ENCODE peak calls at places on chromosomes 12 and 14, in five cellular contexts. One of them, this sample, is unnamed.

GRCh38 chr12:98149270-98149669 is 366.1 kb upstream of the TMPO start:
- DNase-seq in tibial nerve: no peak
- DNase-seq in A549: no peak
- DNase-seq in HepG2: no peak
- DNase-seq in body of pancreas: no peak
- DNase-seq in this sample: no peak

GRCh38 chr12:41073633-41074576 is 114.2 kb upstream of the PDZRN4 start:
- DNase-seq in tibial nerve: no peak
- DNase-seq in A549: no peak
- DNase-seq in HepG2: no peak
- DNase-seq in body of pancreas: no peak
- DNase-seq in this sample: no peak

GRCh38 chr14:60655898-60656754 is 6.8 kb upstream of the SIX1 start:
- DNase-seq in tibial nerve: no peak
- DNase-seq in A549: no peak
- DNase-seq in HepG2: no peak
- DNase-seq in body of pancreas: no peak
- DNase-seq in this sample: peak

GRCh38 chr12:111100554-111100953 is 180.2 kb upstream of the MYL2 start:
- DNase-seq in tibial nerve: no peak
- DNase-seq in A549: no peak
- DNase-seq in HepG2: no peak
- DNase-seq in body of pancreas: no peak
- DNase-seq in this sample: no peak

GRCh38 chr14:100033347-100034052 is 31.7 kb upstream of the EVL start:
- DNase-seq in tibial nerve: no peak
- DNase-seq in A549: no peak
- DNase-seq in HepG2: no peak
- DNase-seq in body of pancreas: no peak
- DNase-seq in this sample: no peak

GRCh38 chr12:121170581-121171260 is 38.0 kb downstream of the P2RX7 start:
- DNase-seq in tibial nerve: no peak
- DNase-seq in A549: no peak
- DNase-seq in HepG2: no peak
- DNase-seq in body of pancreas: no peak
- DNase-seq in this sample: no peak

GRCh38 chr12:104733717-104734175 is 224.3 kb downstream of the SLC41A2 start:
- DNase-seq in tibial nerve: no peak
- DNase-seq in A549: peak
- DNase-seq in HepG2: peak
- DNase-seq in body of pancreas: peak
- DNase-seq in this sample: peak

GRCh38 chr12:123250471-123251383 is 17.5 kb downstream of the MTRFR start:
- DNase-seq in tibial nerve: no peak
- DNase-seq in A549: peak
- DNase-seq in HepG2: peak
- DNase-seq in body of pancreas: peak
- DNase-seq in this sample: peak

GRCh38 chr12:19304149-19304780 is 135.0 kb upstream of the AEBP2 start:
- DNase-seq in tibial nerve: no peak
- DNase-seq in A549: no peak
- DNase-seq in HepG2: peak
- DNase-seq in body of pancreas: no peak
- DNase-seq in this sample: no peak

GRCh38 chr12:51341259-51342007 is 5.0 kb downstream of the CELA1 start:
- DNase-seq in tibial nerve: peak
- DNase-seq in A549: peak
- DNase-seq in HepG2: peak
- DNase-seq in body of pancreas: peak
- DNase-seq in this sample: peak

GRCh38 chr14:54637829-54638446 is 71.0 kb downstream of the SAMD4A start:
- DNase-seq in tibial nerve: no peak
- DNase-seq in A549: peak
- DNase-seq in HepG2: no peak
- DNase-seq in body of pancreas: no peak
- DNase-seq in this sample: no peak

GRCh38 chr14:73759714-73760597 is 45.8 kb upstream of the PNMA1 start:
- DNase-seq in tibial nerve: peak
- DNase-seq in A549: peak
- DNase-seq in HepG2: peak
- DNase-seq in body of pancreas: peak
- DNase-seq in this sample: peak
- TF ChIP-seq CTCF in tibial nerve: peak
- TF ChIP-seq CTCF in A549: no peak
- TF ChIP-seq CTCF in HepG2: peak
- TF ChIP-seq CTCF in body of pancreas: peak
- TF ChIP-seq CTCF in this sample: peak

DNA sequence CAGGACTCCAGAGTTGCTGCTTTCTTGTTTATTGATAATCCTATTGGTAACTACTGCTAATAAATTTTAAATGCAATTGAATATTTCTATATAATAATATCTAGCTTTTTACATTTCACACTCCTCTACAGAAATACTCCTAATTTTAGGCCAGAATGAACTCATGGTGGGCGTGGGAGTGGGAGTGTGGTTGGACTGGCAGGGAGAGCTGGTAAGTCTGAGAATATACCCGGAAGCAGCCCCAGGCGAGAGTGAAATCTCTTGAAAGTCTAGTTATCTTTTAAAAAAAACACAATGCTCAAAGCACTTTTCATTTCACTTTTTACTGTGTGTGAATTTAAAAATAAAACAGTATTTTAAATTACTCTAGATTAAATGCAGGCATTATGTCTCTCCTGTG is 4.7 kb downstream of the TMEM263 start:
- DNase-seq in tibial nerve: no peak
- DNase-seq in A549: no peak
- DNase-seq in HepG2: no peak
- DNase-seq in body of pancreas: no peak
- DNase-seq in this sample: no peak
- TF ChIP-seq POLR2A in tibial nerve: no peak
- TF ChIP-seq POLR2A in A549: no peak
- TF ChIP-seq POLR2A in HepG2: no peak
- TF ChIP-seq POLR2A in body of pancreas: no peak
- TF ChIP-seq POLR2A in this sample: no peak

DNA sequence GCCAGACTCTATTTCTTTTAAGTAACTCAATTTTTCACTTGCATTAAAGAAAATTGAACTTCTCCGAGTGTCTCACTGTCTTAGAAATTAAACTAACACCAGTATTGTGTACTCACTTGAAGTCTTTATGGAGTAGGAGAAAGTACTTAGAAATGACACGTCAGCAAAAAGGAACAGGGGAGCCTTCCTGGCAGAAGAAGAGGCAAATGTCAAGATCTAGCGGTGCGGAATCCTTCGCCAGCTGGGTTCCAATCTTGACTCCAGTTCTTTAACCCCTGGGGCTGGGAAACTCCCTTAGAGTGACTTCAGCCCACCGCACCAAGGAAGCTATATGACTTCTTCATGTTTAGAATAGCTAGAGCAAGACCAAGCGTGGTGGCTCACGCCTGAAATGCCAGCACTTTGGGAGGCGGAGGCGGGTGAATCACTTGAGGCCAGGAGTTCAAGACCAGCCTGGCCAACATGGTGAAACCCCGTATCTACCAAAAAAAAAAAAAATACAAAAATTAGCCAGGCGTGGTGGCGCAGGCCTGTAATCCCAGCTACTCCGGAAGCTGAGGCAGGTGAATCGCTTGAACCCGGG is 34.4 kb downstream of the WBP11 start:
- DNase-seq in tibial nerve: no peak
- DNase-seq in A549: peak
- DNase-seq in HepG2: no peak
- DNase-seq in body of pancreas: peak
- DNase-seq in this sample: no peak
- TF ChIP-seq CTCF in tibial nerve: no peak
- TF ChIP-seq CTCF in A549: no peak
- TF ChIP-seq CTCF in HepG2: no peak
- TF ChIP-seq CTCF in body of pancreas: no peak
- TF ChIP-seq CTCF in this sample: no peak

GRCh38 chr12:68825569-68826217 is 17.7 kb downstream of the MDM2 start:
- DNase-seq in tibial nerve: no peak
- DNase-seq in A549: no peak
- DNase-seq in HepG2: no peak
- DNase-seq in body of pancreas: no peak
- DNase-seq in this sample: no peak

GRCh38 chr12:68823711-68824110 is 15.7 kb downstream of the MDM2 start:
- DNase-seq in tibial nerve: no peak
- DNase-seq in A549: no peak
- DNase-seq in HepG2: no peak
- DNase-seq in body of pancreas: no peak
- DNase-seq in this sample: no peak

GRCh38 chr12:68824131-68824530 is 16.2 kb downstream of the MDM2 start:
- DNase-seq in tibial nerve: no peak
- DNase-seq in A549: no peak
- DNase-seq in HepG2: no peak
- DNase-seq in body of pancreas: no peak
- DNase-seq in this sample: no peak

GRCh38 chr12:68824597-68825250 is 16.7 kb downstream of the MDM2 start:
- DNase-seq in tibial nerve: no peak
- DNase-seq in A549: no peak
- DNase-seq in HepG2: no peak
- DNase-seq in body of pancreas: no peak
- DNase-seq in this sample: no peak

DNA sequence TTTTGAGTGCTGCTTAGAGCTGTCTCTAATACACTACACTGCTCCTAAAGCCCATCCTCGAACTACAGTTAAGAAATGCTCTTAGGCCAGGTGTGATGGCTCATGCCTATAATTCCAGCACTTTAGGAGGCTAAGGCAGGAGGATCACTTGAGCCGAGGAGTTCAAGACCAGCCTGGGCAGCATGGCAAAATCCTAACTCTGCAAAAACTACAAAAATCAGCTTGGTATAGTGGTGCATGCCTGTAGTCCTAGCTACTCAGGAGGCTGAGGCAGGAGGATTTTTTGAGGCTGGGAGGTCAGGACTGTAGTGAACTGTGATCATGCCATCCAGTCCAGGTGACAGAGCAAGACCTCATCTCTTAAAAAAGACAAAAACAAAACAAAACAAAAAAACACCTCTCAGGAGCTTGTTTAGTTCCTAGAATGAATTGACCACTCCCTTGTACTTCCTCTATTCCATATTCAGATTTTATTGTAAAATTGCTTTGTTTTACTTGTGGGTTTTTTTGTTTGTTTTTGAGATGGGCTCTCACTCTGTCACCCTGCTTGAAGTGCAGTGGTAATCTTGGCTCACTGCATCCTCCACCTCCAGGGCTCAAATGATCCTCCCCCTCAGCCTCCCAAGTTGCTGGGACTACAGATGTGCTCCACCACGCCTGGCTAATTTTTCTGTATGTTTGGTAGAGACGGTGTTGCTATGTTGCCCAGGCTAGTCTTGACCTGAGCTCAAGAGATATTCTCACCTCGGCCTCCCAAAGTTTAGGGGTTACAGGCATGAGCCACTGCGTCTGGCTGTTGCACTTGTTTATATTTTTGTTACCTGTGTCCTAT is 13.6 kb downstream of the MDM2 start:
- DNase-seq in tibial nerve: no peak
- DNase-seq in A549: no peak
- DNase-seq in HepG2: no peak
- DNase-seq in body of pancreas: no peak
- DNase-seq in this sample: no peak
- TF ChIP-seq POLR2A in tibial nerve: no peak
- TF ChIP-seq POLR2A in A549: no peak
- TF ChIP-seq POLR2A in HepG2: peak
- TF ChIP-seq POLR2A in body of pancreas: no peak
- TF ChIP-seq POLR2A in this sample: no peak

DNA sequence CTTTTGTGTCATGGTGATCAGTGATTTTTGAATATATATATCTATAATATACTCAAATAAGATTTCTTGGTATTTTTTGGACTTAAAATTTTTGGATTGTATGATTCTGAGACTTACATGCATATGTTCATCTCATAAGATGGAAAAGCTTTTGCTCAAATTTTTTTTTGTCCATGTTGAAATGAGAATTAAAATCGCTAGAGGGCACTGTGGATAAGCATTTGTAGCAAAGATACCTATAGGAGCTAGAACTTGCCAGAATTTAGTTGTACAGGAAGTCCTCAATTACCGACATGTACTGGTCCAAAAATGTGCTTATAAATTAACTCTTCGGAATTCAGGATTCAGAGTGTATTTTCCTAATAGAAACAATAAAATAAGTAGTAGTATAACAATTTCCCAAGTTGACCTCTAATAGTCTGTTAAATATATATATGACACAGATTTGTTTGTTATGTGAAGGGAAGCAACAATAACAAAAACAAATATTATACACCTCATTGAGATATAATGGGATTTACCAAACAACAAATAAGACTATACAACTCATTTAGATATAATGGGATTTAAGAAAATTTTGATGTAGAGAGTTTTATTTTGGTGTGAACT is 179.6 kb downstream of the TMEM117 start:
- DNase-seq in tibial nerve: no peak
- DNase-seq in A549: peak
- DNase-seq in HepG2: peak
- DNase-seq in body of pancreas: no peak
- DNase-seq in this sample: no peak
- TF ChIP-seq CTCF in tibial nerve: peak
- TF ChIP-seq CTCF in A549: peak
- TF ChIP-seq CTCF in HepG2: peak
- TF ChIP-seq CTCF in body of pancreas: peak
- TF ChIP-seq CTCF in this sample: no peak

GRCh38 chr14:106166650-106167204 is 640.3 kb downstream of the TMEM121 start:
- DNase-seq in tibial nerve: no peak
- DNase-seq in A549: no peak
- DNase-seq in HepG2: no peak
- DNase-seq in body of pancreas: no peak
- DNase-seq in this sample: no peak
- TF ChIP-seq POLR2A in tibial nerve: no peak
- TF ChIP-seq POLR2A in A549: no peak
- TF ChIP-seq POLR2A in HepG2: no peak
- TF ChIP-seq POLR2A in body of pancreas: no peak
- TF ChIP-seq POLR2A in this sample: no peak

GRCh38 chr12:3656946-3657622 is 95.8 kb downstream of the CRACR2A start:
- DNase-seq in tibial nerve: no peak
- DNase-seq in A549: no peak
- DNase-seq in HepG2: no peak
- DNase-seq in body of pancreas: no peak
- DNase-seq in this sample: no peak

GRCh38 chr12:3661028-3661427 is 91.9 kb downstream of the CRACR2A start:
- DNase-seq in tibial nerve: no peak
- DNase-seq in A549: no peak
- DNase-seq in HepG2: peak
- DNase-seq in body of pancreas: no peak
- DNase-seq in this sample: no peak

GRCh38 chr12:3651585-3652424 is 101.1 kb downstream of the CRACR2A start:
- DNase-seq in tibial nerve: no peak
- DNase-seq in A549: no peak
- DNase-seq in HepG2: no peak
- DNase-seq in body of pancreas: no peak
- DNase-seq in this sample: no peak

GRCh38 chr12:3658327-3659163 is 94.4 kb downstream of the CRACR2A start:
- DNase-seq in tibial nerve: no peak
- DNase-seq in A549: no peak
- DNase-seq in HepG2: peak
- DNase-seq in body of pancreas: peak
- DNase-seq in this sample: no peak

GRCh38 chr12:3655331-3655900 is 97.5 kb downstream of the CRACR2A start:
- DNase-seq in tibial nerve: no peak
- DNase-seq in A549: peak
- DNase-seq in HepG2: peak
- DNase-seq in body of pancreas: no peak
- DNase-seq in this sample: no peak
- TF ChIP-seq CTCF in tibial nerve: no peak
- TF ChIP-seq CTCF in A549: peak
- TF ChIP-seq CTCF in HepG2: peak
- TF ChIP-seq CTCF in body of pancreas: peak
- TF ChIP-seq CTCF in this sample: peak